ENCODE peak calls at places on chromosome 13, in nine cellular contexts. X, K, S, V, H, U, Y, J and B are unnamed samples.

GRCh38 chr13:60229708-60230272 is 66.1 kb upstream of the DIAPH3 start:
- DNase-seq in K (no peak), Y (no peak), H (no peak), J (no peak), S (peak; percentile 6), V (no peak), U (no peak), X (no peak), B (no peak)

GRCh38 chr13:74675185-74675584 is 541.0 kb upstream of the KLF12 start:
- DNase-seq in J (no peak), S (no peak), U (no peak), Y (no peak), X (no peak), V (no peak), H (no peak), K (no peak), B (no peak)

GRCh38 chr13:51357928-51358595 is 18.6 kb downstream of the SERPINE3 start:
- DNase-seq in V (no peak), H (no peak), X (no peak), K (no peak), Y (no peak), U (no peak), J (no peak), S (no peak), B (no peak)

GRCh38 chr13:112103971-112104872 is 37.3 kb downstream of the SOX1 start:
- DNase-seq in Y (no peak), X (no peak), H (no peak), U (no peak), K (no peak), V (no peak), S (no peak), J (no peak), B (no peak)

GRCh38 chr13:57682128-57682716 is 50.7 kb downstream of the PCDH17 start:
- DNase-seq in V (no peak), X (no peak), K (no peak), S (no peak), Y (no peak), J (no peak), U (no peak), H (no peak), B (no peak)

GRCh38 chr13:51619614-51620013 is 35.4 kb downstream of the WDFY2 start:
- DNase-seq in S (peak; percentile 39), Y (no peak), H (no peak), J (no peak), K (peak; percentile 42), U (peak; percentile 46), X (no peak), V (peak; percentile 55), B (no peak)

GRCh38 chr13:21465710-21466160 is 6.6 kb upstream of the ZDHHC20 start:
- DNase-seq in X (no peak), U (no peak), K (no peak), J (peak; percentile 17), Y (no peak), S (no peak), H (peak; percentile 33), V (no peak), B (peak; percentile 36)

GRCh38 chr13:85314686-85315085 is 484.5 kb downstream of the SLITRK6 start:
- DNase-seq in S (no peak), V (no peak), K (no peak), X (no peak), U (no peak), H (no peak), Y (no peak), J (no peak), B (no peak)

GRCh38 chr13:32309312-32309711 is 5.9 kb downstream of the ZAR1L start:
- DNase-seq in J (no peak), S (no peak), H (no peak), Y (no peak), U (no peak), X (no peak), K (no peak), V (no peak), B (no peak)

GRCh38 chr13:97951376-97951775 is 2.1 kb upstream of the IPO5 start:
- DNase-seq in S (no peak), X (no peak), K (no peak), V (no peak), Y (no peak), J (no peak), H (no peak), U (no peak), B (no peak)

GRCh38 chr13:74062933-74063332 is 71.3 kb downstream of the KLF12 start:
- DNase-seq in Y (no peak), X (peak; percentile 44), S (peak; percentile 70), K (peak; percentile 74), H (peak; percentile 13), U (no peak), J (peak; percentile 23), V (peak; percentile 75), B (no peak)

GRCh38 chr13:97018029-97018819 is 23.9 kb upstream of the OXGR1 start:
- DNase-seq in S (peak; percentile 75), Y (peak; percentile 52), U (no peak), J (peak; percentile 14), H (peak; percentile 33), V (peak; percentile 66), K (peak; percentile 75), X (no peak), B (no peak)

GRCh38 chr13:34303346-34303745 is 485.4 kb downstream of the RFC3 start:
- DNase-seq in S (no peak), V (no peak), H (no peak), J (no peak), U (no peak), Y (no peak), X (no peak), K (no peak), B (no peak)

GRCh38 chr13:60152904-60153303 is 10.8 kb downstream of the DIAPH3 start:
- DNase-seq in X (no peak), U (no peak), K (peak; percentile 29), Y (no peak), V (no peak), H (no peak), J (no peak), S (no peak), B (no peak)

GRCh38 chr13:35876601-35877000 is 254.6 kb downstream of the DCLK1 start:
- DNase-seq in S (no peak), J (no peak), Y (no peak), K (no peak), X (no peak), U (no peak), H (no peak), V (no peak), B (no peak)

GRCh38 chr13:51829236-51829899 is 15.6 kb downstream of the TMEM272 start:
- DNase-seq in U (no peak), S (no peak), V (no peak), J (no peak), X (no peak), K (no peak), H (no peak), Y (no peak), B (no peak)

GRCh38 chr13:90686438-90686837 is 661.0 kb upstream of the MIR17HG start:
- DNase-seq in H (no peak), K (peak; percentile 91), Y (no peak), S (peak; percentile 93), J (no peak), U (peak; percentile 67), X (no peak), V (peak; percentile 68), B (no peak)

GRCh38 chr13:41742917-41743552 is 217.9 kb downstream of the VWA8 start:
- DNase-seq in J (no peak), H (no peak), V (no peak), S (no peak), K (no peak), U (no peak), X (no peak), Y (no peak), B (no peak)

GRCh38 chr13:41746259-41746658 is 214.7 kb downstream of the VWA8 start:
- DNase-seq in S (peak; percentile 43), U (peak; percentile 11), K (peak; percentile 47), Y (no peak), V (peak; percentile 47), X (no peak), H (no peak), J (no peak), B (no peak)

GRCh38 chr13:41740479-41740878 is 220.4 kb downstream of the VWA8 start:
- DNase-seq in J (no peak), V (no peak), S (no peak), U (no peak), H (no peak), K (no peak), X (no peak), Y (no peak), B (no peak)
- TF ChIP-seq CTCF in J (no peak), V (no peak), S (no peak), U (no peak), H (no peak), K (no peak), X (no peak), Y (no peak), B (no peak)

GRCh38 chr13:72693832-72694231 is 33.6 kb downstream of the MZT1 start:
- DNase-seq in X (no peak), U (no peak), Y (no peak), K (no peak), H (no peak), V (no peak), J (no peak), S (no peak), B (no peak)

GRCh38 chr13:72694314-72694713 is 33.1 kb downstream of the MZT1 start:
- DNase-seq in U (no peak), S (peak; percentile 15), K (peak; percentile 13), X (no peak), Y (no peak), H (no peak), V (no peak), J (no peak), B (no peak)

GRCh38 chr13:72692884-72693514 is 34.4 kb downstream of the MZT1 start:
- DNase-seq in X (no peak), U (no peak), H (no peak), V (no peak), S (no peak), J (no peak), Y (no peak), K (no peak), B (no peak)

GRCh38 chr13:72698164-72698563 is 29.3 kb downstream of the MZT1 start:
- DNase-seq in H (no peak), U (no peak), J (no peak), S (no peak), Y (no peak), K (peak; percentile 4), V (no peak), X (no peak), B (no peak)

GRCh38 chr13:72696590-72696989 is 30.8 kb downstream of the MZT1 start:
- DNase-seq in X (no peak), J (no peak), V (no peak), H (no peak), K (peak; percentile 39), U (no peak), Y (no peak), S (peak; percentile 34), B (no peak)
- TF ChIP-seq CTCF in X (peak; percentile 39), J (no peak), V (no peak), H (peak; percentile 33), K (peak; percentile 28), U (peak; percentile 16), Y (peak; percentile 50), S (peak; percentile 32), B (no peak)

GRCh38 chr13:113730831-113731191 is 28.2 kb upstream of the TMEM255B start:
- DNase-seq in H (peak; percentile 2), J (no peak), U (no peak), Y (no peak), V (no peak), K (no peak), S (no peak), X (no peak), B (no peak)
- TF ChIP-seq CTCF in H (no peak), J (no peak), U (no peak), Y (no peak), V (no peak), K (no peak), S (no peak), X (peak; percentile 18), B (no peak)

GRCh38 chr13:67224148-67224846 is 5.8 kb downstream of the PCDH9 start:
- DNase-seq in X (peak; percentile 71), V (peak; percentile 71), S (peak; percentile 89), U (peak; percentile 18), Y (peak; percentile 81), H (peak; percentile 89), J (peak; percentile 64), K (peak; percentile 92), B (peak; percentile 27)
- TF ChIP-seq CTCF in X (peak; percentile 69), V (peak; percentile 70), S (peak; percentile 61), U (peak; percentile 63), Y (peak; percentile 56), H (peak; percentile 63), J (peak; percentile 53), K (peak; percentile 65), B (peak; percentile 23)